ENCODE peak calls at places on chromosomes 3 and 15, in eight cellular contexts. T, Z, F, U, R, P, Q and O are unnamed samples.

GRCh38 chr3:188205992-188206416 is 52.0 kb downstream of the LPP start:
- DNase-seq in T (no peak), Z (no peak), F (no peak), U (no peak), R (no peak), P (no peak), Q (no peak), O (no peak)

GRCh38 chr15:70044168-70044567 is 53.5 kb downstream of the TLE3 start:
- DNase-seq in T (no peak), Z (no peak), F (no peak), U (no peak), R (no peak), P (no peak), Q (no peak), O (no peak)

GRCh38 chr3:116517308-116517707 is 72.0 kb upstream of the LSAMP start:
- DNase-seq in T (peak; percentile 2), Z (no peak), F (no peak), U (no peak), R (no peak), P (peak; percentile 0), Q (no peak), O (no peak)

GRCh38 chr3:65751123-65751700 is 287.5 kb downstream of the MAGI1 start:
- DNase-seq in T (no peak), Z (peak; percentile 18), F (no peak), U (peak; percentile 5), R (peak; percentile 5), P (peak; percentile 53), Q (peak; percentile 42), O (no peak)

GRCh38 chr3:56792201-56792600 is 9.5 kb downstream of the ARHGEF3 start:
- DNase-seq in T (no peak), Z (no peak), F (peak; percentile 53), U (no peak), R (no peak), P (no peak), Q (peak; percentile 38), O (no peak)

GRCh38 chr3:52704611-52705437 is 767 bp downstream of the GLT8D1 start:
- DNase-seq in T (peak; percentile 18), Z (peak; percentile 24), F (peak; percentile 54), U (no peak), R (no peak), P (peak; percentile 12), Q (peak; percentile 31), O (no peak)

GRCh38 chr3:4340077-4340410 is 36.9 kb downstream of the SETMAR start:
- DNase-seq in T (no peak), Z (no peak), F (no peak), U (no peak), R (no peak), P (no peak), Q (no peak), O (no peak)

GRCh38 chr3:141845407-141846049 is 30.9 kb upstream of the ATP1B3 start:
- DNase-seq in T (no peak), Z (peak; percentile 40), F (no peak), U (no peak), R (no peak), P (no peak), Q (no peak), O (peak; percentile 46)

GRCh38 chr3:170426240-170426797 is 7.7 kb downstream of the CLDN11 start:
- DNase-seq in T (peak; percentile 69), Z (peak; percentile 61), F (no peak), U (no peak), R (no peak), P (no peak), Q (no peak), O (no peak)

GRCh38 chr15:99683000-99683670 is 50.1 kb downstream of the LYSMD4 start:
- DNase-seq in T (peak; percentile 78), Z (no peak), F (no peak), U (no peak), R (no peak), P (no peak), Q (no peak), O (no peak)

GRCh38 chr15:77112819-77113569 is 42.1 kb upstream of the TSPAN3 start:
- DNase-seq in T (no peak), Z (no peak), F (no peak), U (no peak), R (no peak), P (no peak), Q (no peak), O (no peak)

GRCh38 chr3:25618043-25618442 is 46.7 kb downstream of the TOP2B start:
- DNase-seq in T (no peak), Z (no peak), F (no peak), U (peak; percentile 2), R (no peak), P (no peak), Q (no peak), O (no peak)

GRCh38 chr3:196974661-196975060 is 6.0 kb upstream of the PIGZ start:
- DNase-seq in T (no peak), Z (no peak), F (no peak), U (no peak), R (no peak), P (no peak), Q (no peak), O (no peak)

GRCh38 chr15:45529613-45530012 is 7.1 kb upstream of the SLC30A4 start:
- DNase-seq in T (no peak), Z (no peak), F (no peak), U (no peak), R (no peak), P (no peak), Q (no peak), O (no peak)

GRCh38 chr15:48538941-48539340 is 106.6 kb downstream of the FBN1 start:
- DNase-seq in T (no peak), Z (no peak), F (no peak), U (no peak), R (no peak), P (no peak), Q (no peak), O (no peak)

GRCh38 chr3:139016430-139017048 is 4.2 kb downstream of the PRR23B start:
- DNase-seq in T (no peak), Z (no peak), F (no peak), U (no peak), R (no peak), P (no peak), Q (no peak), O (no peak)
- H3K27ac ChIP-seq in T (no peak overlapping the region), Z (no peak overlapping the region), F (no peak overlapping the region), U (no peak overlapping the region), R (no peak overlapping the region), P (no peak overlapping the region), Q (no peak overlapping the region), O (no peak overlapping the region)

GRCh38 chr3:46007280-46007679 is 11.7 kb upstream of the FYCO1 start:
- DNase-seq in T (no peak), Z (no peak), F (no peak), U (no peak), R (no peak), P (no peak), Q (no peak), O (no peak)

GRCh38 chr3:46008058-46008457 is 12.4 kb upstream of the FYCO1 start:
- DNase-seq in T (no peak), Z (no peak), F (peak; percentile 78), U (no peak), R (no peak), P (no peak), Q (no peak), O (no peak)

GRCh38 chr3:46006243-46006642 is 10.6 kb upstream of the FYCO1 start:
- DNase-seq in T (no peak), Z (no peak), F (no peak), U (no peak), R (no peak), P (no peak), Q (no peak), O (no peak)

GRCh38 chr3:46010519-46011113 is 15.0 kb upstream of the FYCO1 start:
- DNase-seq in T (no peak), Z (no peak), F (no peak), U (no peak), R (no peak), P (no peak), Q (no peak), O (no peak)

DNA sequence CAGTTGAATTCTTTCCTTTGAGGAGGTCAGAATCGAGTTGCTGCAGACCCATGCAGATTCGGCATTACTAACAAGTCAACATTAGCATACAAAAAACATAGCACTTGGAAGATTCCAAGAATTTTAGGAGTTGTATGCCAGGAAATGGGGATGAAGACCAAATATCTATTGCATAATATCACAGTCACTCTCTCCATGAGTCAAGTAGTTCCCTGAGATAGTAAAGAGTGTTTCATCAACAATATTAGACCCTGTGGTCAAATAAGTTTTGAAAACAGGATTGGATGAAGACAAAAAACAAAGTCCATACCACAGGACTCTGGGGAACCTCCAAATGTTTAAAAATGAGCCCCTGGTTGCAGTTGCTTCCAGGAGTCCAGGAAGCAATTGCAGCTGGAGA is 11.0 kb upstream of the FYCO1 start:
- DNase-seq in T (peak; percentile 82), Z (no peak), F (no peak), U (peak; percentile 8), R (no peak), P (no peak), Q (no peak), O (no peak)
- H3K27ac ChIP-seq in T (no peak overlapping the region), Z (no peak overlapping the region), F (peak overlapping the region; percentile 3), U (no peak overlapping the region), R (no peak overlapping the region), P (no peak overlapping the region), Q (no peak overlapping the region), O (no peak overlapping the region)

DNA sequence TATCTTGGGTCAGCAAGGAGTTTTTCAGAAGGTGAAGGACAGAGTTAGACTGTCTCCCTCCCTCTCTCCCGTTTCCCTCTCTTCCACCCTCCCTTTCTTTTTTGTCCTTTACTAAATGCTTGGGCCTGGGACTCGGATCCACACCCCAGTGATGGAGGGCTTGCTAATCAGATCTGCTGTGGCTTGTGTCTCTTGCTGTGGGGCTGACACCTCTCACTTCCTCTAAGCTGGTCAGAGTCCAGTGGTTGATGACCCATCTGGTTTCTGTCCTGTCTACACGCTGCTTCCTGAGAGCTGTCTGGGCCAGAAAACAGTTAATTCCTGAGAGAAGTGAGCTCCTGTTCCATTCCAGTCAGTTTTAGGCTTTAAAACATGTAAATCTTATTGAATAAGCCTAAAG is 849 bp downstream of the TRAK1 start:
- DNase-seq in T (no peak), Z (no peak), F (no peak), U (no peak), R (no peak), P (no peak), Q (no peak), O (no peak)
- H3K27ac ChIP-seq in T (peak overlapping the region; percentile 68), Z (no peak overlapping the region), F (peak overlapping the region; percentile 85), U (peak overlapping the region; percentile 98), R (peak overlapping the region; percentile 49), P (no peak overlapping the region), Q (no peak overlapping the region), O (no peak overlapping the region)

GRCh38 chr15:44084728-44085127 is 110.3 kb downstream of the FRMD5 start:
- DNase-seq in T (no peak), Z (no peak), F (no peak), U (no peak), R (no peak), P (no peak), Q (no peak), O (no peak)

GRCh38 chr15:44081223-44082013 is 113.7 kb downstream of the FRMD5 start:
- DNase-seq in T (peak; percentile 85), Z (no peak), F (no peak), U (no peak), R (no peak), P (no peak), Q (no peak), O (no peak)

GRCh38 chr15:44084171-44084570 is 110.9 kb downstream of the FRMD5 start:
- DNase-seq in T (peak; percentile 77), Z (no peak), F (no peak), U (no peak), R (no peak), P (no peak), Q (no peak), O (no peak)

GRCh38 chr15:44087578-44088190 is 107.4 kb downstream of the FRMD5 start:
- DNase-seq in T (peak; percentile 93), Z (no peak), F (no peak), U (peak; percentile 85), R (no peak), P (peak; percentile 70), Q (no peak), O (no peak)

GRCh38 chr15:44082558-44083151 is 112.4 kb downstream of the FRMD5 start:
- DNase-seq in T (no peak), Z (no peak), F (no peak), U (no peak), R (no peak), P (no peak), Q (no peak), O (no peak)
- H3K27ac ChIP-seq in T (no peak overlapping the region), Z (no peak overlapping the region), F (no peak overlapping the region), U (no peak overlapping the region), R (no peak overlapping the region), P (no peak overlapping the region), Q (no peak overlapping the region), O (no peak overlapping the region)